ENCODE peak calls at places on chromosomes 7 and 10, in five cellular contexts. S is SK-N-SH, H is HepG2, E is HCT116, P is K562. V is an unnamed sample.

GRCh38 chr10:100828744-100829102 is 83.3 kb downstream of the PAX2 start:
- DNase-seq in P (peak; percentile 69), H (no peak), S (peak; percentile 82), E (no peak), V (no peak)

GRCh38 chr7:131148258-131148657 is 179.4 kb upstream of the MKLN1 start:
- DNase-seq in P (no peak), S (no peak), H (no peak), E (no peak), V (no peak)

GRCh38 chr7:149436358-149436757 is 24.5 kb downstream of the ZNF777 start:
- DNase-seq in S (no peak), E (no peak), H (no peak), P (no peak), V (no peak)

GRCh38 chr7:42886129-42886528 is 25.7 kb downstream of the C7orf25 start:
- DNase-seq in H (no peak), E (no peak), S (peak; percentile 41), P (no peak), V (no peak)

GRCh38 chr10:77866598-77866997 is 60.0 kb downstream of the DLG5 start:
- DNase-seq in E (no peak), S (no peak), P (no peak), H (no peak), V (no peak)

GRCh38 chr7:7491044-7491443 is 44.6 kb downstream of the COL28A1 start:
- DNase-seq in S (no peak), H (no peak), P (no peak), E (no peak), V (no peak)

GRCh38 chr10:102542800-102543418 is 39.1 kb downstream of the SUFU start:
- DNase-seq in S (no peak), P (no peak), H (no peak), E (no peak), V (no peak)

GRCh38 chr7:26399309-26399610 is 107.6 kb downstream of the SNX10 start:
- DNase-seq in H (no peak), E (no peak), P (peak; percentile 49), S (peak; percentile 83), V (no peak)

GRCh38 chr7:110841840-110842579 is 248.9 kb upstream of the LRRN3 start:
- DNase-seq in P (no peak), E (no peak), H (no peak), S (peak; percentile 27), V (no peak)

GRCh38 chr7:111357691-111358090 is 204.6 kb downstream of the IMMP2L start:
- DNase-seq in P (no peak), S (no peak), H (no peak), E (no peak), V (no peak)

GRCh38 chr10:18224626-18225445 is 84.6 kb downstream of the CACNB2 start:
- DNase-seq in S (no peak), H (no peak), E (no peak), P (no peak), V (no peak)

GRCh38 chr7:122984021-122984420 is 11.5 kb downstream of the TAS2R16 start:
- DNase-seq in P (no peak), E (no peak), H (no peak), S (no peak), V (no peak)

GRCh38 chr7:5532520-5533335 is 109.1 kb upstream of the TNRC18 start:
- DNase-seq in P (peak; percentile 77), E (no peak), H (peak; percentile 66), S (peak; percentile 27), V (peak; percentile 82)

GRCh38 chr7:74482629-74483401 is 29.1 kb downstream of the GTF2IRD1 start:
- DNase-seq in H (peak; percentile 62), P (no peak), S (no peak), E (peak; percentile 57), V (no peak)

GRCh38 chr10:27611209-27611608 is 107.1 kb downstream of the RAB18 start:
- DNase-seq in H (peak; percentile 2), S (no peak), E (no peak), P (no peak), V (no peak)

GRCh38 chr7:69781412-69781846 is 183.2 kb downstream of the AUTS2 start:
- DNase-seq in P (no peak), H (no peak), E (no peak), S (no peak), V (no peak)

GRCh38 chr10:52779541-52780390 is 7.2 kb upstream of the MBL2 start:
- DNase-seq in P (peak; percentile 62), S (peak; percentile 81), H (peak; percentile 64), E (peak; percentile 45), V (no peak)

GRCh38 chr7:54252256-54253035 is 289.7 kb upstream of the VSTM2A start:
- DNase-seq in S (no peak), P (no peak), H (no peak), E (no peak), V (no peak)

GRCh38 chr7:23685770-23686169 is 5.8 kb downstream of the FAM221A start:
- DNase-seq in S (no peak), P (no peak), E (no peak), H (no peak), V (no peak)

GRCh38 chr10:29849434-29849833 is 210.0 kb downstream of the JCAD start:
- DNase-seq in S (peak; percentile 13), H (no peak), P (no peak), E (no peak), V (no peak)

GRCh38 chr7:143205560-143206293 is 16.1 kb upstream of the TAS2R40 start:
- DNase-seq in E (no peak), H (no peak), P (no peak), S (no peak), V (peak; percentile 47)

GRCh38 chr7:22992874-22993840 is 20.8 kb downstream of the HYCC1 start:
- DNase-seq in S (no peak), H (no peak), P (no peak), E (no peak), V (peak; percentile 65)

GRCh38 chr7:113487925-113488731 is 369.8 kb upstream of the SMIM30 start:
- DNase-seq in S (no peak), P (no peak), E (no peak), H (no peak), V (no peak)

GRCh38 chr7:30908681-30909080 is 3.0 kb upstream of the AQP1 start:
- DNase-seq in P (no peak), E (no peak), S (no peak), H (no peak), V (no peak)

GRCh38 chr10:87550741-87551140 is 46.0 kb downstream of the MINPP1 start:
- DNase-seq in E (no peak), H (no peak), P (no peak), S (no peak), V (no peak)

GRCh38 chr7:129840757-129841156 is 112.0 kb downstream of the UBE2H start:
- DNase-seq in P (no peak), H (no peak), E (no peak), S (no peak), V (no peak)

GRCh38 chr10:72058347-72058898 is 29.9 kb downstream of the SPOCK2 start:
- DNase-seq in E (no peak), P (no peak), H (no peak), S (no peak), V (no peak)

GRCh38 chr7:36153571-36154097 is 580 bp downstream of the EEPD1 start:
- DNase-seq in S (no peak), E (no peak), P (no peak), H (no peak), V (no peak)

GRCh38 chr7:128363261-128363721 is 1.8 kb upstream of the PRRT4 start:
- DNase-seq in E (no peak), H (no peak), S (peak; percentile 84), P (no peak), V (no peak)

GRCh38 chr7:128362670-128363069 is 1.2 kb upstream of the PRRT4 start:
- DNase-seq in H (no peak), P (no peak), E (no peak), S (no peak), V (no peak)

GRCh38 chr7:128359939-128360338 is 1.6 kb downstream of the PRRT4 start:
- DNase-seq in H (no peak), P (no peak), S (peak; percentile 29), E (no peak), V (no peak)

GRCh38 chr7:128364166-128364565 is 2.7 kb upstream of the PRRT4 start:
- DNase-seq in P (no peak), S (no peak), H (no peak), E (no peak), V (no peak)

GRCh38 chr7:128361463-128362441 is at the start of gene PRRT4:
- DNase-seq in P (peak; percentile 77), S (peak; percentile 73), E (no peak), H (no peak), V (no peak)
- TF ChIP-seq ZBTB33 in P (peak; percentile 56), S (no peak), E (no peak), H (no peak), V (no peak)

DNA sequence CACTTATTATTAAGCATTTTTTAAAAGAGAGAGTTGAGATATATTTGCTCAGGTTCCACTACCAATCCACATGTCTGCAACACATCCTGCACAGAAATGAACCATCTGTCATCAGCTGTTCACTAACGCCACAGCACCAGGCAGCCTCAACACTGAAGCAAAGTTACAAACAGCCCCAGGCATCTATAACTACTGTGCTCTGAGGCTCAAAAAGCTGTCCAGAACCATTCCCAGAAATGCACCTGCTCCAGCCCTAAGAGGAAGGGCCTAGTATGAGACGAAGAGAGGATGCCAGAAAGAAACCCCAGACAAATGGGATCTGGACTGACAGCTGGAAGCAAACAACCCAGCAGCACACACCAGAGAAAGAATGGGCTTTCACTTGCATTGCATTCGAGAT is 159.3 kb downstream of the ELMO1 start:
- DNase-seq in P (no peak), H (no peak), S (peak; percentile 54), E (no peak), V (no peak)
- TF ChIP-seq ZBTB33 in P (no peak), H (no peak), S (no peak), E (no peak), V (no peak)

DNA sequence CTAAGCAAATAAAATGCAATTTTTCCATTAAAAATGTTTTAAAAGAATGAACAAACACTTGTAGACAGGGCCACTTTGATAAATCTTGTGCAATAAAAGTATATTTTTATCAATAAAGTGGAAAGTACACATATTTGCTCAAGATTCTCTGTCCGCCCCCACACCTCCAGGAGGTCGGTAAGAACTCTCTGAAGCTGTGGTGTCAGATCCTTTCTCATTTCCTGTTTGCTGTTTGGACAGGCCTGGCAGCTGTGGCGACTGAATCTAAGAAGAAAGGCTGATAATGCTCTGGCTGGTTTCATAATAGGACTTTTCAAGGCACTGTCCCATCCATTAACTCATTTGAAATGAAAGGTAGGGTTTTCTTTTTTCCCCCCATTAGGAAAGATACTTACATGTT is 15.3 kb upstream of the ASB4 start:
- DNase-seq in H (peak; percentile 82), P (peak; percentile 14), E (no peak), S (no peak), V (no peak)
- TF ChIP-seq ZBTB33 in H (no peak), P (no peak), E (no peak), S (no peak), V (no peak)

DNA sequence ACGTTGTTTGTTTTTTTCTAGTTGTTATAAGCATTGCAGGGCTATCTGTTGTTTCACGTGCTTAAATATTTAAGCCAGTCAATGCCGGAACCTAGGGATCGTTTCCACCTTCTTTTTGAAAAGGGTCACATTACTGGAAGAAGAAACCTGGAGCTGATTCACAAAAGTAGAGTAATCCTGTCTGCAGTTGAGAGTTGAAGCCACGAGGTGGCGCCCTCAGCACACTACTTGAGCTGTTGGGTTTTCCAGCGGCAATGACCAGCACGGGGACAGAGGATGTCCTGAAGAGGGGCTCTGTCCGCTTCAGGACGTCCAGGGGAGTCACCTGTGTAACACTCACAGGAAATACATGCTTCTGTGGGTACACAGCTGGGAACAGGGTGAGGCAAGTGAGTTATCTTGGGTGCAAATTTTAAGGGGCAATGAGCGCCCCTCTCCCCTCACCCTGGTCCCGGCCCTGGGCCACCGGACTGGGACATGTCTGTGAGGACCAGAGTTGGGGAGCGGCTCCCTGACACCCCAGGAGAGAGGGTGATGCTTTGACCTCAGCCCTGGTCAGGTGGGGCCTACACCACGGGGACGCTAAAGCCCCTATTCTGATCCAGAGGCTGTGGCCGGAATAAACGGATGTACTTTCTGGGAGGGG is 26.3 kb upstream of the WDFY4 start:
- DNase-seq in S (peak; percentile 78), H (peak; percentile 56), E (peak; percentile 55), P (peak; percentile 73), V (no peak)
- TF ChIP-seq ZBTB33 in S (no peak), H (no peak), E (no peak), P (no peak), V (no peak)